ENCODE peak calls at places on chromosomes 12 and 14, in five cellular contexts. Y is prostate gland, O is gastrocnemius medialis, K is K562, U is lower leg skin. G is an unnamed sample.

GRCh38 chr14:93970589-93970966 is 5.8 kb downstream of the ASB2 start:
- DNase-seq in Y (no peak), O (peak; percentile 69), K (no peak), U (no peak), G (no peak)

GRCh38 chr14:91223028-91223783 is 21.3 kb downstream of the GPR68 start:
- DNase-seq in Y (no peak), O (no peak), K (no peak), U (no peak), G (no peak)

GRCh38 chr12:104134882-104135281 is 3.1 kb downstream of the NFYB start:
- DNase-seq in Y (no peak), O (no peak), K (no peak), U (no peak), G (no peak)

GRCh38 chr14:89669209-89669608 is 252.2 kb upstream of the FOXN3 start:
- DNase-seq in Y (no peak), O (peak; percentile 14), K (no peak), U (no peak), G (no peak)

GRCh38 chr14:96362071-96362964 is 823 bp downstream of the ATG2B start:
- DNase-seq in Y (peak; percentile 84), O (peak; percentile 34), K (peak; percentile 10), U (no peak), G (peak; percentile 98)

GRCh38 chr12:55724226-55724939 is 4.2 kb downstream of the RDH5 start:
- DNase-seq in Y (peak; percentile 51), O (peak; percentile 82), K (peak; percentile 51), U (peak; percentile 93), G (no peak)

GRCh38 chr14:91228112-91229004 is 16.1 kb downstream of the GPR68 start:
- DNase-seq in Y (no peak), O (no peak), K (peak; percentile 45), U (no peak), G (no peak)

GRCh38 chr12:68611094-68611818 is 557 bp downstream of the RAP1B start:
- DNase-seq in Y (peak; percentile 58), O (peak; percentile 64), K (peak; percentile 75), U (peak; percentile 94), G (no peak)

GRCh38 chr12:49487605-49488004 is 51.2 kb upstream of the KCNH3 start:
- DNase-seq in Y (no peak), O (no peak), K (no peak), U (no peak), G (no peak)

GRCh38 chr12:48903982-48904411 is 21.3 kb downstream of the FKBP11 start:
- DNase-seq in Y (peak; percentile 46), O (peak; percentile 39), K (peak; percentile 82), U (peak; percentile 91), G (no peak)

GRCh38 chr14:81363746-81364400 is 36.3 kb downstream of the STON2 start:
- DNase-seq in Y (no peak), O (no peak), K (no peak), U (no peak), G (no peak)

GRCh38 chr14:58969951-58970751 is 218.3 kb upstream of the DAAM1 start:
- DNase-seq in Y (no peak), O (no peak), K (no peak), U (no peak), G (no peak)

GRCh38 chr12:121009744-121010143 is 6.5 kb downstream of the C12orf43 start:
- DNase-seq in Y (peak; percentile 27), O (no peak), K (no peak), U (no peak), G (no peak)

GRCh38 chr14:82075566-82075965 is 541.9 kb upstream of the SEL1L start:
- DNase-seq in Y (peak; percentile 13), O (no peak), K (no peak), U (no peak), G (peak; percentile 14)

GRCh38 chr12:95608252-95609033 is 57.2 kb upstream of the USP44 start:
- DNase-seq in Y (no peak), O (peak; percentile 75), K (no peak), U (peak; percentile 88), G (no peak)

GRCh38 chr12:532908-533565 is 73.3 kb downstream of the B4GALNT3 start:
- DNase-seq in Y (no peak), O (no peak), K (no peak), U (no peak), G (no peak)

GRCh38 chr12:113071063-113071426 is 14.5 kb downstream of the DTX1 start:
- DNase-seq in Y (no peak), O (no peak), K (no peak), U (no peak), G (no peak)

GRCh38 chr14:24935796-24936195 is 114.2 kb downstream of the STXBP6 start:
- DNase-seq in Y (no peak), O (no peak), K (no peak), U (no peak), G (no peak)

GRCh38 chr12:90909069-90909676 is 45.8 kb downstream of the CCER1 start:
- DNase-seq in Y (no peak), O (no peak), K (no peak), U (no peak), G (peak; percentile 26)

GRCh38 chr14:72776701-72777255 is 117.1 kb downstream of the DPF3 start:
- DNase-seq in Y (no peak), O (no peak), K (no peak), U (peak; percentile 48), G (peak; percentile 13)

DNA sequence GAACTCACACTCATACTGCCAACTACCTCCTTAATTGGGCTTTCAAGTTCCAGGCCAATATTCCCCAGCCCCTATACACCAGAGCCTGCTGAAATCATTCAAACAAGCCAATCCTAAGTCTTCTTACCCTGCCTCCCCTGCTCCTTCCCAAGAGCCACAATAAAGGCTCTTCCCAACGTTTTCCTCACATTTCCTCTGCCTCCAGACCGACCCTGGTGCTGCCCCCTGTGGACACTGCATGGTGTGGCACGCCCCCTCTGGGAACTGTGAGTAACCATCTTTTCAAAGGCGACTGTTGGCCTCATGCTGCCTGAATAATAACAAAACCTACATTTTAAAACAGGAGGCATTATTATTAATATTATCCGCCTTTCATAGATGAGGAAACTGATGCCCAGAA is 111.6 kb upstream of the NOS1 start:
- DNase-seq in Y (no peak), O (no peak), K (peak; percentile 45), U (no peak), G (no peak)
- TF ChIP-seq CTCF in Y (no peak), O (no peak), K (peak; percentile 56), U (no peak), G (peak; percentile 27)

GRCh38 chr14:54773171-54774006 is 129.2 kb downstream of the GCH1 start:
- DNase-seq in Y (peak; percentile 70), O (peak; percentile 79), K (peak; percentile 80), U (peak; percentile 97), G (peak; percentile 73)
- H3K4me3 ChIP-seq in Y (no peak overlapping the region), O (no peak overlapping the region), K (peak overlapping the region; percentile 6), U (no peak overlapping the region), G (no peak overlapping the region)

DNA sequence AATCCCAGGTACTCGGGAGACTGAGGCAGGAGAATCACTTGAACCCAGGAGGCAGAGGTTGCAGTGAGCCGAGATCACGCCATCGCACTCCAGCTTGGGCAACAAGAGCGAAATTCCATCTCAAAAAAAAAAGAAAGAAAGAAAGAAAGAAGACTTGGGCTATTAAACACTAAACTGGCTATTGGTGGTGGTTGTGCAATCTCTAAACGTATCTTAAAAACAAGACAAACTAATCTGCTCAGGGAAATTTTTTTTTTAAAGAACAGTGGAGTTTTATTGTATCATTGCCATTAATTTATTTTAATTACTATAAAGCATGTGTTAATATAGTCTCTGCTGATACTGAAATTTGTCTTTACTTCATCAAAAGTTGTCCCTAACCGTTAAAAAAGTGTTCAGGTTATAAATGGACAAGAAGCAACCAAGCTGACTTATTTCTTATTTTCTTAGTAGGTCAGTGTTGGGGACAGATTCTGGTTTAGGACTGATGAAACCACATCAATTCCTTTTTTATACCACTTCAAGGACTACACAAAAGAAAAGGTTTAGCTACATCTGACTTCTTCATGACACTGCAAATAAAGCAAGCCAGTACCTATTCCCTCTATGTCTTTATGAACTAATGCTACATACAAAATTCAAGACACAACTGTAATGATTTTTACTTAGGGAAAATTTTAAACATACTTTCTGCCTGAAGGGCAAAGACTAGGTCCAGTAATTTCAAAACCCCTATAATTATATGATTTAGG is 68.7 kb upstream of the KRAS start:
- DNase-seq in Y (no peak), O (no peak), K (no peak), U (no peak), G (no peak)
- TF ChIP-seq CTCF in Y (no peak), O (no peak), K (no peak), U (no peak), G (no peak)

GRCh38 chr12:94262228-94263010 is 114.0 kb downstream of the PLXNC1 start:
- DNase-seq in Y (peak; percentile 57), O (peak; percentile 80), K (peak; percentile 18), U (peak; percentile 94), G (no peak)
- H3K4me3 ChIP-seq in Y (peak overlapping the region; percentile 42), O (peak overlapping the region; percentile 61), K (peak overlapping the region; percentile 28), U (peak overlapping the region; percentile 6), G (no peak overlapping the region)

GRCh38 chr12:131833896-131834641 is 5.9 kb downstream of the MMP17 start:
- DNase-seq in Y (no peak), O (no peak), K (peak; percentile 53), U (no peak), G (no peak)
- TF ChIP-seq CTCF in Y (peak; percentile 21), O (no peak), K (peak; percentile 58), U (no peak), G (peak; percentile 46)

GRCh38 chr12:65318186-65318685 is 39.8 kb downstream of the MSRB3 start:
- DNase-seq in Y (no peak), O (no peak), K (no peak), U (no peak), G (no peak)

GRCh38 chr12:65308601-65309071 is 30.2 kb downstream of the MSRB3 start:
- DNase-seq in Y (no peak), O (no peak), K (no peak), U (no peak), G (no peak)

GRCh38 chr12:65311260-65311659 is 32.8 kb downstream of the MSRB3 start:
- DNase-seq in Y (no peak), O (no peak), K (no peak), U (no peak), G (no peak)

GRCh38 chr12:65308001-65308400 is 29.5 kb downstream of the MSRB3 start:
- DNase-seq in Y (no peak), O (no peak), K (no peak), U (no peak), G (no peak)

GRCh38 chr12:65313704-65314317 is 35.3 kb downstream of the MSRB3 start:
- DNase-seq in Y (no peak), O (no peak), K (no peak), U (no peak), G (no peak)
- H3K4me3 ChIP-seq in Y (no peak overlapping the region), O (no peak overlapping the region), K (no peak overlapping the region), U (no peak overlapping the region), G (no peak overlapping the region)

DNA sequence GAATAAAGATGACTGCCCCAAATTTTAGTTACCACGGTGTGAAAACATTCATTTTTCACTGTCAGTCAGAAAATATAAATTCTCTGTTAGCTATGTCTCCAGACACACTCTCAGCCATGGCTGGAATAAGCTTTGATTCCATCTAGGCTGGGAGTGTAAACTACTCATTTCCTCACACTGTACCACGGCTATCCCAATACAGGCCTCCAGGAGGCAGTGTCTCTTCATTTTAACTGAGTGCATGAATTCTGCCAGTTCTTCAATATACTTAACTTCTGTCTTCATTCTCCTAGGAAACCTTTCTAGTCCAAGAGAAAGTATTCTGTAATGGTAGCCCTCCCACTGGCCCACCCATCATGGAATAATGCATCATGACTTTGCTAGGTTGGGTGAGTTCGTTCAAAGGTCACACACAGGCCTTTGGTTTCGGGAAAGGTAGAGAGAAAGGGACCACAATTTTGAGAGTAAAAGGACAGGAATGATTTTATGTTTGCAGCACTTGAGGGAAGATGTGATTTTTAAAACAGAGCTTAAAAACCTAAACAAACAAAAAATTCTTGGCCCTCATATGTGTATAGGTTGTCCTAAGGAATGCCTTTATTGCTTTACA is 381.1 kb downstream of the SEC23A start:
- DNase-seq in Y (peak; percentile 48), O (peak; percentile 12), K (peak; percentile 22), U (no peak), G (peak; percentile 41)
- TF ChIP-seq CTCF in Y (peak; percentile 55), O (peak; percentile 35), K (peak; percentile 61), U (peak; percentile 56), G (peak; percentile 79)